ENCODE peak calls at places on chromosomes 7 and 10, in five cellular contexts. One of them, this sample, is unnamed.
A peak's percentile ranks its signal among the peaks of the same experiment; 100 is the strongest.

GRCh38 chr7:74231232-74231590 is 21.4 kb downstream of the LAT2 start:
- DNase-seq in heart left ventricle: no peak
- DNase-seq in astrocyte of the spinal cord: no peak
- DNase-seq in cardiac muscle cell: no peak
- DNase-seq in fibroblast of the aortic adventitia: no peak
- DNase-seq in this sample: no peak

GRCh38 chr10:98577578-98577977 is 130.8 kb upstream of the HPS1 start:
- DNase-seq in heart left ventricle: no peak
- DNase-seq in astrocyte of the spinal cord: no peak
- DNase-seq in cardiac muscle cell: no peak
- DNase-seq in fibroblast of the aortic adventitia: no peak
- DNase-seq in this sample: peak; percentile 15

GRCh38 chr10:116699049-116699782 is 43.1 kb downstream of the HSPA12A start:
- DNase-seq in heart left ventricle: no peak
- DNase-seq in astrocyte of the spinal cord: no peak
- DNase-seq in cardiac muscle cell: no peak
- DNase-seq in fibroblast of the aortic adventitia: no peak
- DNase-seq in this sample: no peak

GRCh38 chr7:5448378-5449042 is 24.9 kb upstream of the TNRC18 start:
- DNase-seq in heart left ventricle: no peak
- DNase-seq in astrocyte of the spinal cord: no peak
- DNase-seq in cardiac muscle cell: peak; percentile 30
- DNase-seq in fibroblast of the aortic adventitia: no peak
- DNase-seq in this sample: no peak

GRCh38 chr7:133354546-133355324 is 101.9 kb downstream of the EXOC4 start:
- DNase-seq in heart left ventricle: no peak
- DNase-seq in astrocyte of the spinal cord: peak; percentile 30
- DNase-seq in cardiac muscle cell: peak; percentile 81
- DNase-seq in fibroblast of the aortic adventitia: peak; percentile 70
- DNase-seq in this sample: no peak

GRCh38 chr7:41164440-41164839 is 538.5 kb downstream of the INHBA start:
- DNase-seq in heart left ventricle: no peak
- DNase-seq in astrocyte of the spinal cord: peak; percentile 25
- DNase-seq in cardiac muscle cell: peak; percentile 8
- DNase-seq in fibroblast of the aortic adventitia: no peak
- DNase-seq in this sample: peak; percentile 26

GRCh38 chr7:132225216-132226030 is 350.8 kb downstream of the PLXNA4 start:
- DNase-seq in heart left ventricle: peak; percentile 29
- DNase-seq in astrocyte of the spinal cord: no peak
- DNase-seq in cardiac muscle cell: no peak
- DNase-seq in fibroblast of the aortic adventitia: no peak
- DNase-seq in this sample: no peak

GRCh38 chr10:122236690-122237306 is 34.3 kb upstream of the BTBD16 start:
- DNase-seq in heart left ventricle: no peak
- DNase-seq in astrocyte of the spinal cord: no peak
- DNase-seq in cardiac muscle cell: no peak
- DNase-seq in fibroblast of the aortic adventitia: no peak
- DNase-seq in this sample: no peak

GRCh38 chr10:34319197-34319846 is 495.8 kb downstream of the PARD3 start:
- DNase-seq in heart left ventricle: no peak
- DNase-seq in astrocyte of the spinal cord: peak; percentile 86
- DNase-seq in cardiac muscle cell: peak; percentile 91
- DNase-seq in fibroblast of the aortic adventitia: peak; percentile 94
- DNase-seq in this sample: peak; percentile 93

DNA sequence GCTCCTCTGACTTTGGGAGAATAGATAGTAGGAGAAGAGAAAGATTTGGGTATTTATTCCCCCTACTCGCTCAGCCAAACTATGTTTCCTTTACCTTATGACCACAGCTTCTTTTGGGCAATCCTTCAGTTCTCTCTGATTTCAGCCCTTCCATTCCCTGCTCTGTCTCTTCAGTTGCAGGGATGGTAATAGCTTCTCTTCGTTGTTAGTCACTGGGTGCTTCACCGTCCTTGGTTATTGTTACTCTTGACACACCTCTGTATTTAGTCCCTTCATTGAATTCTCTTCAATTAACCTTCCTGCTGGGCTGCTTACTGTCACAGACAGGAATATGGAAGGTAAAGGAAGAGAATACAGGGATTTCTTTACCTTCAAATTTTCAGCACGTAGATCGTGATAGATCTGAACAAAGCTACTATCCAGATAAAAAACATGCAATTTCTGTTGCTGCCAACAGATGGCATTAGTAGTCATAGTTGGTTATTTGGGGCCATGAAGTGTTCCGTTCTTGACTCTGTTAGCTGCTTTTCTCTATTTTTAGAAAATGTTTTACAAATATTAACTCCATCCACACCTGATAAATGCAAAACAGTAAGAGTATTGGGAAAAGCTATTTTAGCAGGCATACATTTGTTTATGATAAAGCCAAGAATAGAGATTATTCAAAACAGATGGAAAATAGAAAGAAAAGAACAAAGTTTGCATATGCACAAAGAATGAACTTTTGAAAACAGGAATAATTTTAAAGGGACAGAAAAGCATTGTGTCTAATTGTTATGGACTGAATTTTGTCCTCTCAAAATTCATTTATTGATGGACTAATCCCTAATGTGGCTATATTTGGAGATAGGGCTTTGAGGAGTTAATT is 14.0 kb upstream of the PTTG1IP2 start:
- DNase-seq in heart left ventricle: no peak
- DNase-seq in astrocyte of the spinal cord: peak; percentile 67
- DNase-seq in cardiac muscle cell: peak; percentile 64
- DNase-seq in fibroblast of the aortic adventitia: peak; percentile 70
- DNase-seq in this sample: peak; percentile 71
- H3K4me3 ChIP-seq in heart left ventricle: no peak overlapping the region
- H3K4me3 ChIP-seq in astrocyte of the spinal cord: peak overlapping the region; percentile 35
- H3K4me3 ChIP-seq in cardiac muscle cell: peak overlapping the region; percentile 11
- H3K4me3 ChIP-seq in fibroblast of the aortic adventitia: peak overlapping the region; percentile 23
- H3K4me3 ChIP-seq in this sample: peak overlapping the region; percentile 37

GRCh38 chr7:129498021-129498420 is 4.3 kb upstream of the SMKR1 start:
- DNase-seq in heart left ventricle: no peak
- DNase-seq in astrocyte of the spinal cord: no peak
- DNase-seq in cardiac muscle cell: no peak
- DNase-seq in fibroblast of the aortic adventitia: no peak
- DNase-seq in this sample: no peak

GRCh38 chr7:129499915-129500463 is 2.3 kb upstream of the SMKR1 start:
- DNase-seq in heart left ventricle: no peak
- DNase-seq in astrocyte of the spinal cord: no peak
- DNase-seq in cardiac muscle cell: no peak
- DNase-seq in fibroblast of the aortic adventitia: no peak
- DNase-seq in this sample: no peak

GRCh38 chr7:129502708-129503685 is 666 bp downstream of the SMKR1 start:
- DNase-seq in heart left ventricle: no peak
- DNase-seq in astrocyte of the spinal cord: no peak
- DNase-seq in cardiac muscle cell: no peak
- DNase-seq in fibroblast of the aortic adventitia: no peak
- DNase-seq in this sample: no peak

GRCh38 chr7:129503725-129504124 is 1.4 kb downstream of the SMKR1 start:
- DNase-seq in heart left ventricle: no peak
- DNase-seq in astrocyte of the spinal cord: no peak
- DNase-seq in cardiac muscle cell: no peak
- DNase-seq in fibroblast of the aortic adventitia: no peak
- DNase-seq in this sample: no peak

DNA sequence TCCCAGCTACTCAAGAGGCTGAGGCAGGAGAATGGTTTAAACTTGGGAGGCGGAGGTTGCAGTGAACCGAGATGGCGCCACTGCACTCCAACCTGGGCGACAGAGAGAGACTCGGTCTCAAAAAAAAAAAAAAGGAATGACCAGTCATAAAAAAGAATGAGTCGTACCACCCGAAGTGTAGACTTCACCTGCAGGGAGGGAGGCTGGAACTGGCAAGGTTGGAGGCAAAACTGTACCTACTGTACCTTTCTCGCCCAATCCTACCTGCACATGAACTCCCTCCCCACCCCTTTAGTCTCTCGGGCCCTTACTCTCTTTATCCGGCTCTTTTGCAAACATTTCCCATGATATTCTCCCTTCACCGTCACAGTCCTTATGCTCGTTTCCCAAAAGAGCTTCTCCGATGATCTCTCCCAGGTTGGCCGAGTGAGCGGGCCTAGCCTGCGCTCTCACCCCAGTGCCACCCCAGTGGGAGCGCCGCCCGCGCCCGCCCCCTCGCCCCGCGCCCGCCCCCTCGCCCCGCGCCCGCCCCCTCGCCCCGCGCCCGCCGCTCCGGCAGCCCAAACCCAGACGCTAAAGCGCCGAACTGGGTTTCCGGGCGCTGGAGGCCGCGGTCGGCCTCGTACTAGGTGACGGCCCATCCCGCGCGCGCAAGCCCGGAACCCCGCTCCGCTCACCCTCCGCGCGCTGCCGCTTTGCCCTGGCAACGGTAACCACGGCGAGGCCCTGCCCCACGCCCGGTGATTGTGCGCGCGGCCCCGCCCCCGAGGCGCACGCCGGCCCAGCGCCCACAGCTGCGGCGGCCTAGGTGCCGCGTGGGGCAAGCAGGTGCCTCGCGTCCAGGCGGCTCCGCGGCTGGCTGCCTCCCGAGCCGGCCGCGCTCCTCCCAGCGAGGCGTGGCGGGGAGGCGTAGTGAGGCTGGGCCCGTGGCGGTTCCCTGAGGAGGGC is at the start of gene SMKR1:
- DNase-seq in heart left ventricle: peak; percentile 73
- DNase-seq in astrocyte of the spinal cord: peak; percentile 36
- DNase-seq in cardiac muscle cell: peak; percentile 75
- DNase-seq in fibroblast of the aortic adventitia: peak; percentile 50
- DNase-seq in this sample: peak; percentile 76
- TF ChIP-seq CTCF in heart left ventricle: no peak
- TF ChIP-seq CTCF in astrocyte of the spinal cord: no peak
- TF ChIP-seq CTCF in cardiac muscle cell: no peak
- TF ChIP-seq CTCF in fibroblast of the aortic adventitia: no peak
- TF ChIP-seq CTCF in this sample: no peak

GRCh38 chr7:90210925-90211324 is 615 bp upstream of the STEAP2 start:
- DNase-seq in heart left ventricle: no peak
- DNase-seq in astrocyte of the spinal cord: no peak
- DNase-seq in cardiac muscle cell: no peak
- DNase-seq in fibroblast of the aortic adventitia: no peak
- DNase-seq in this sample: no peak

GRCh38 chr7:90213521-90213920 is 2.0 kb downstream of the STEAP2 start:
- DNase-seq in heart left ventricle: no peak
- DNase-seq in astrocyte of the spinal cord: no peak
- DNase-seq in cardiac muscle cell: no peak
- DNase-seq in fibroblast of the aortic adventitia: no peak
- DNase-seq in this sample: no peak

GRCh38 chr7:90210475-90210874 is 1.1 kb upstream of the STEAP2 start:
- DNase-seq in heart left ventricle: no peak
- DNase-seq in astrocyte of the spinal cord: no peak
- DNase-seq in cardiac muscle cell: no peak
- DNase-seq in fibroblast of the aortic adventitia: no peak
- DNase-seq in this sample: no peak

GRCh38 chr7:90211391-90212148 is at the start of gene STEAP2:
- DNase-seq in heart left ventricle: peak; percentile 81
- DNase-seq in astrocyte of the spinal cord: peak; percentile 91
- DNase-seq in cardiac muscle cell: peak; percentile 98
- DNase-seq in fibroblast of the aortic adventitia: peak; percentile 91
- DNase-seq in this sample: peak; percentile 98

GRCh38 chr7:90212149-90212495 is 582 bp downstream of the STEAP2 start:
- DNase-seq in heart left ventricle: no peak
- DNase-seq in astrocyte of the spinal cord: peak; percentile 12
- DNase-seq in cardiac muscle cell: no peak
- DNase-seq in fibroblast of the aortic adventitia: peak; percentile 14
- DNase-seq in this sample: no peak
- H3K4me3 ChIP-seq in heart left ventricle: peak overlapping the region; percentile 59
- H3K4me3 ChIP-seq in astrocyte of the spinal cord: peak overlapping the region; percentile 47
- H3K4me3 ChIP-seq in cardiac muscle cell: peak overlapping the region; percentile 55
- H3K4me3 ChIP-seq in fibroblast of the aortic adventitia: peak overlapping the region; percentile 83
- H3K4me3 ChIP-seq in this sample: peak overlapping the region; percentile 77

GRCh38 chr10:89478085-89478738 is 57.2 kb downstream of the SLC16A12 start:
- DNase-seq in heart left ventricle: no peak
- DNase-seq in astrocyte of the spinal cord: peak; percentile 89
- DNase-seq in cardiac muscle cell: no peak
- DNase-seq in fibroblast of the aortic adventitia: no peak
- DNase-seq in this sample: no peak
- TF ChIP-seq CTCF in heart left ventricle: no peak
- TF ChIP-seq CTCF in astrocyte of the spinal cord: no peak
- TF ChIP-seq CTCF in cardiac muscle cell: no peak
- TF ChIP-seq CTCF in fibroblast of the aortic adventitia: peak; percentile 3
- TF ChIP-seq CTCF in this sample: no peak

DNA sequence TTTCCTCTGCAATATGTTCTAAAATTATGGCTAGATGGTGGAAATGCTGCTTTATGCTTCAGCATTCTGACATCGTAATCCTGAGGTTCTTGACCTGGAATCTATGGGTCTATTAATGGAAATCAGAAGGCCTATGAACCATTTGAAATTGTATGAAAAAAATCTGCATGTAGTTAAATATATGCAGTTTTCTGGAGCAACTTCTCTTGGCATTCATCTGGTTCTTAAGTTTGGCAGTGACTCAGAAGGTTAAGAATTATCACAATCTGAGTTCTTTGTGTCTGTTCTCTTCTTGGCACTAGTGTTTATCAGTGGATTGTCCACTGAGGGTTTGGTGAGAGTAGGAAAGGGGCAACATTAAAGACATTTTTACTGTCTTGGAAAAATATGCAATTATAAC is 71.1 kb upstream of the FZD1 start:
- DNase-seq in heart left ventricle: no peak
- DNase-seq in astrocyte of the spinal cord: peak; percentile 22
- DNase-seq in cardiac muscle cell: peak; percentile 35
- DNase-seq in fibroblast of the aortic adventitia: peak; percentile 56
- DNase-seq in this sample: peak; percentile 73
- H3K4me3 ChIP-seq in heart left ventricle: no peak overlapping the region
- H3K4me3 ChIP-seq in astrocyte of the spinal cord: no peak overlapping the region
- H3K4me3 ChIP-seq in cardiac muscle cell: no peak overlapping the region
- H3K4me3 ChIP-seq in fibroblast of the aortic adventitia: no peak overlapping the region
- H3K4me3 ChIP-seq in this sample: no peak overlapping the region

DNA sequence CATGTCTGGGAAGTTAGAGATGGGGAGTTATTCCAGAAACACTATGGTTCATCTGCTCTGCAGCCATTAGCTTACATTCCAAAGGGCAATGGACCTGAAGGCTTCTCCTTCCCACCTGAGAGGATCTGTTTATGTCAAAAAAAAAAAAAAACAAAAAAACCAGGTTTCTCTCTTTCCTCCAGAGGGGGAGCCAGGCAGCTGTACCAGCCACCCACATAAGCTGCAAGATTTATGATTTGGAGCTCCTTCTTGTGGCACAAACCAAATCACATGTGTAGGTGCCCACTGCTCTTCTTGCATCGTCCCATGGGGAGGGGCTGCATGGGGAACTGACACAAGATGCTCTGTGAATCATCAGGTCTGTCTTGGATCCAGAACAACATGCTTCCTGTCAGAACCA is 231.6 kb upstream of the IGFBP3 start:
- DNase-seq in heart left ventricle: no peak
- DNase-seq in astrocyte of the spinal cord: no peak
- DNase-seq in cardiac muscle cell: no peak
- DNase-seq in fibroblast of the aortic adventitia: no peak
- DNase-seq in this sample: no peak
- TF ChIP-seq CTCF in heart left ventricle: no peak
- TF ChIP-seq CTCF in astrocyte of the spinal cord: no peak
- TF ChIP-seq CTCF in cardiac muscle cell: no peak
- TF ChIP-seq CTCF in fibroblast of the aortic adventitia: no peak
- TF ChIP-seq CTCF in this sample: no peak

DNA sequence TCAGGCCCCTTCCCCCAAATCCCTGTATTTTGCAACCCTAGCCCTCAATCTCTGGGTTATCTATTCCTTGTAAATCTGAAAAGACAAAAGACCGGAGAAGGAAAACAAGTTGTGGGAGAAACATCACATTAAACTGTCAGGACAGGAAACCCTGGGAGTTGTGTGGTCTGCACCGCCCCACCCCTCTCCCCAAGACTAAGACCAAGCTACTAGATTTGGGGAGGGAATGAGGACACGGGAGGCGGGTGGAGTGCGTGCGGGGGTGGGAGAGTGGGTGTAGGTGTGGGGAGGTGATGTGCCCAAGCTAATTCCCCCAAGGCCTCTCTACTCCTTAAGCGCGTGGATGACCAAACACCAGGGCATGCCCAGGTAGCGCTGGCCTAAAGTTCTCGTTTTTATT is 1.3 kb downstream of the JCAD start:
- DNase-seq in heart left ventricle: no peak
- DNase-seq in astrocyte of the spinal cord: no peak
- DNase-seq in cardiac muscle cell: no peak
- DNase-seq in fibroblast of the aortic adventitia: no peak
- DNase-seq in this sample: no peak
- H3K4me3 ChIP-seq in heart left ventricle: peak overlapping the region; percentile 77
- H3K4me3 ChIP-seq in astrocyte of the spinal cord: peak overlapping the region; percentile 65
- H3K4me3 ChIP-seq in cardiac muscle cell: peak overlapping the region; percentile 91
- H3K4me3 ChIP-seq in fibroblast of the aortic adventitia: peak overlapping the region; percentile 71
- H3K4me3 ChIP-seq in this sample: peak overlapping the region; percentile 61

This sample was measured in foreskin fibroblast.